ENCODE peak calls at places on chromosomes 4 and X, in six cellular contexts. Z is AG08396, P is GM18507, R is GM10248, L is hippocampal formation, K is epithelial cell of proximal tubule. C is an unnamed sample.

GRCh38 chr4:18366762-18367358 is 345.3 kb upstream of the LCORL start:
- DNase-seq in Z (no peak), R (no peak), P (no peak), L (no peak), K (no peak), C (no peak)

GRCh38 chr4:80219301-80220025 is 22.2 kb downstream of the PRDM8 start:
- DNase-seq in P (no peak), K (no peak), Z (no peak), R (no peak), L (no peak), C (no peak)

GRCh38 chr4:150782311-150782710 is 200.4 kb downstream of the MAB21L2 start:
- DNase-seq in L (no peak), Z (no peak), R (no peak), P (no peak), K (no peak), C (no peak)

GRCh38 chr4:7323461-7323871 is 111.3 kb downstream of the PSAPL1 start:
- DNase-seq in Z (no peak), L (no peak), K (no peak), P (no peak), R (no peak), C (no peak)

GRCh38 chrX:17160971-17161370 is 214.0 kb upstream of the NHS start:
- DNase-seq in K (no peak), Z (no peak), R (no peak), L (no peak), P (no peak), C (no peak)

GRCh38 chrX:53481816-53482485 is 47.8 kb upstream of the HSD17B10 start:
- DNase-seq in P (no peak), K (peak), Z (peak), R (peak), L (peak), C (peak)

GRCh38 chr4:37981844-37982720 is 21.9 kb downstream of the PTTG2 start:
- DNase-seq in Z (peak), K (no peak), R (no peak), P (no peak), L (no peak), C (no peak)

GRCh38 chr4:157992948-157993839 is 179.6 kb downstream of the GASK1B start:
- DNase-seq in P (no peak), K (no peak), L (no peak), R (no peak), Z (no peak), C (no peak)

GRCh38 chr4:144355809-144356757 is 215.6 kb upstream of the GYPA start:
- DNase-seq in Z (peak), R (peak), K (peak), P (peak), L (no peak), C (peak)

GRCh38 chr4:1743975-1744374 is 22.7 kb downstream of the TACC3 start:
- DNase-seq in R (no peak), K (no peak), P (no peak), Z (no peak), L (no peak), C (no peak)

GRCh38 chrX:138756234-138756633 is 44.7 kb upstream of the FGF13 start:
- DNase-seq in P (no peak), Z (peak), R (no peak), L (no peak), K (no peak), C (peak)

GRCh38 chrX:13938053-13938765 is 91.5 kb downstream of the GEMIN8 start:
- DNase-seq in P (no peak), Z (peak), R (peak), K (no peak), L (no peak), C (peak)

GRCh38 chrX:307261-308111 is 11.1 kb downstream of the GTPBP6 start:
- DNase-seq in R (no peak), L (no peak), K (no peak), P (no peak), Z (no peak), C (no peak)

GRCh38 chrX:29431895-29432294 is 783.5 kb upstream of the MAGEB2 start:
- DNase-seq in K (no peak), P (no peak), Z (no peak), L (no peak), R (no peak), C (no peak)

GRCh38 chr4:140156529-140157171 is 2.7 kb upstream of the MAML3 start:
- DNase-seq in P (no peak), R (no peak), L (no peak), K (no peak), Z (no peak), C (no peak)

GRCh38 chr4:104015680-104016079 is 295.9 kb upstream of the TACR3 start:
- DNase-seq in Z (no peak), P (no peak), R (no peak), K (no peak), L (peak), C (no peak)

GRCh38 chr4:176660561-176660960 is 132.2 kb downstream of the VEGFC start:
- DNase-seq in P (no peak), K (no peak), Z (no peak), L (no peak), R (no peak), C (no peak)

GRCh38 chrX:121389976-121390709 is 342.7 kb downstream of the GLUD2 start:
- DNase-seq in P (no peak), K (peak), Z (no peak), R (no peak), L (no peak), C (peak)

GRCh38 chr4:119300072-119300387 is 21.9 kb downstream of the FABP2 start:
- DNase-seq in R (no peak), Z (peak), K (no peak), L (no peak), P (no peak), C (peak)

GRCh38 chr4:80446664-80447063 is 111.1 kb downstream of the CFAP299 start:
- DNase-seq in K (no peak), R (no peak), P (no peak), Z (no peak), L (no peak), C (no peak)

GRCh38 chr4:170026253-170026991 is at the start of gene MFAP3L:
- DNase-seq in R (peak), K (no peak), Z (peak), P (peak), L (peak), C (peak)

GRCh38 chr4:6196871-6197270 is 3.5 kb downstream of the JAKMIP1 start:
- DNase-seq in K (no peak), L (no peak), Z (no peak), R (no peak), P (no peak), C (no peak)

GRCh38 chr4:138222041-138222440 is 20.1 kb downstream of the SLC7A11 start:
- DNase-seq in P (no peak), L (no peak), K (no peak), R (no peak), Z (peak), C (no peak)

GRCh38 chr4:99807666-99808065 is 9.0 kb upstream of the DAPP1 start:
- DNase-seq in P (no peak), L (no peak), R (no peak), K (no peak), Z (no peak), C (no peak)

GRCh38 chr4:3371038-3371437 is 70.7 kb upstream of the HGFAC start:
- DNase-seq in L (no peak), Z (peak), K (no peak), R (no peak), P (no peak), C (no peak)

GRCh38 chr4:179989975-179990374 is 2253.2 kb upstream of the TENM3 start:
- DNase-seq in L (no peak), P (no peak), R (peak), K (peak), Z (no peak), C (no peak)

GRCh38 chrX:7117587-7117986 is 29.9 kb upstream of the STS start:
- DNase-seq in L (no peak), K (no peak), R (no peak), P (no peak), Z (no peak), C (no peak)

GRCh38 chr4:106607566-106607965 is 239.0 kb upstream of the GIMD1 start:
- DNase-seq in L (no peak), Z (no peak), P (no peak), R (no peak), K (no peak), C (no peak)

GRCh38 chr4:143411527-143412480 is 75.1 kb downstream of the GAB1 start:
- DNase-seq in K (no peak), Z (no peak), L (peak), P (no peak), R (no peak), C (no peak)

GRCh38 chrX:98481636-98482035 is 1597.9 kb downstream of the RPA4 start:
- DNase-seq in Z (no peak), L (no peak), K (no peak), P (no peak), R (no peak), C (no peak)

GRCh38 chr4:176034498-176034897 is 31.1 kb upstream of the WDR17 start:
- DNase-seq in K (peak), P (no peak), R (no peak), Z (no peak), L (peak), C (no peak)

GRCh38 chrX:112826020-112826419 is 14.6 kb downstream of the AMOT start:
- DNase-seq in Z (no peak), L (no peak), P (no peak), K (no peak), R (no peak), C (no peak)

GRCh38 chr4:124279741-124280140 is 432.8 kb downstream of the ANKRD50 start:
- DNase-seq in K (no peak), P (no peak), L (no peak), R (no peak), Z (no peak), C (no peak)

GRCh38 chrX:38117485-38117884 is 103.2 kb downstream of the SRPX start:
- DNase-seq in Z (no peak), P (no peak), K (no peak), L (no peak), R (no peak), C (no peak)

GRCh38 chr4:184648220-184649025 is 824 bp downstream of the CASP3 start:
- DNase-seq in L (peak), Z (peak), P (no peak), K (no peak), R (peak), C (peak)

GRCh38 chr4:55742655-55743191 is 76.9 kb upstream of the EXOC1L start:
- DNase-seq in R (no peak), Z (no peak), K (no peak), L (no peak), P (no peak), C (no peak)

GRCh38 chrX:102606115-102606514 is 6.8 kb downstream of the ARMCX5 start:
- DNase-seq in R (no peak), Z (no peak), P (no peak), L (no peak), K (no peak), C (no peak)

GRCh38 chrX:15343075-15343476 is 7.8 kb upstream of the PIGA start:
- DNase-seq in P (no peak), K (no peak), Z (peak), L (no peak), R (no peak), C (no peak)

GRCh38 chr4:137390707-137391106 is 141.6 kb downstream of the PCDH18 start:
- DNase-seq in K (no peak), R (no peak), Z (no peak), L (no peak), P (no peak), C (no peak)